ENCODE peak calls at places on chromosomes 12 and 14, in five cellular contexts. X, R, C, U and N are unnamed samples.

GRCh38 chr12:124369055-124369900 is 74.4 kb downstream of the RFLNA start:
- DNase-seq in X (no peak), R (no peak), C (no peak), U (peak; percentile 74), N (no peak)

GRCh38 chr14:54116972-54117371 is 160.3 kb upstream of the BMP4 start:
- DNase-seq in X (no peak), R (no peak), C (no peak), U (peak; percentile 47), N (no peak)

GRCh38 chr12:114916124-114916523 is 232.1 kb upstream of the TBX3 start:
- DNase-seq in X (no peak), R (no peak), C (no peak), U (peak; percentile 42), N (no peak)

GRCh38 chr12:67394600-67394999 is 125.4 kb downstream of the CAND1 start:
- DNase-seq in X (no peak), R (no peak), C (no peak), U (peak; percentile 80), N (no peak)

GRCh38 chr14:31357279-31357678 is 63.1 kb downstream of the HEATR5A start:
- DNase-seq in X (no peak), R (no peak), C (no peak), U (no peak), N (no peak)

GRCh38 chr14:74988131-74988530 is 14.6 kb upstream of the EIF2B2 start:
- DNase-seq in X (no peak), R (no peak), C (peak; percentile 27), U (peak; percentile 76), N (peak; percentile 45)

GRCh38 chr14:91968280-91968679 is 20.8 kb upstream of the FBLN5 start:
- DNase-seq in X (no peak), R (no peak), C (no peak), U (no peak), N (no peak)

GRCh38 chr12:62749586-62749985 is 185.4 kb downstream of the PPM1H start:
- DNase-seq in X (no peak), R (no peak), C (no peak), U (no peak), N (no peak)

GRCh38 chr14:96086574-96087077 is 47.5 kb downstream of the C14orf132 start:
- DNase-seq in X (no peak), R (no peak), C (no peak), U (no peak), N (no peak)

GRCh38 chr14:101827286-101827685 is 65.8 kb downstream of the PPP2R5C start:
- DNase-seq in X (no peak), R (no peak), C (no peak), U (no peak), N (no peak)